ENCODE peak calls at places on chromosome 4, in nine cellular contexts. E, A, Q, O, D, T, Z, B and X are unnamed samples.

GRCh38 chr4:12791536-12791935 is 692.6 kb downstream of the RAB28 start:
- DNase-seq in T (no peak), D (peak), A (no peak), Z (no peak), Q (no peak), O (no peak), B (no peak), E (no peak), X (no peak)

GRCh38 chr4:145988628-145989027 is 50.0 kb upstream of the ZNF827 start:
- DNase-seq in Z (no peak), B (no peak), A (no peak), E (no peak), Q (no peak), T (no peak), O (no peak), D (no peak), X (no peak)

GRCh38 chr4:168859100-168859499 is 151.0 kb downstream of the CBR4 start:
- DNase-seq in Z (no peak), A (no peak), O (no peak), Q (no peak), B (no peak), T (no peak), D (no peak), E (no peak), X (no peak)

GRCh38 chr4:1212546-1213335 is 36.2 kb downstream of the CTBP1 start:
- DNase-seq in B (no peak), Z (no peak), Q (peak), E (no peak), D (no peak), A (no peak), T (no peak), O (no peak), X (no peak)

GRCh38 chr4:106898621-106899230 is 137.4 kb downstream of the DKK2 start:
- DNase-seq in T (peak), A (peak), Q (no peak), O (peak), B (no peak), E (no peak), D (peak), Z (peak), X (no peak)

GRCh38 chr4:185504098-185505047 is 30.9 kb downstream of the PDLIM3 start:
- DNase-seq in O (no peak), D (peak), T (peak), E (no peak), Q (peak), B (no peak), Z (no peak), A (no peak), X (peak)

GRCh38 chr4:138028923-138029322 is 213.2 kb downstream of the SLC7A11 start:
- DNase-seq in B (no peak), D (no peak), Z (no peak), E (no peak), Q (no peak), A (no peak), T (no peak), O (no peak), X (no peak)

GRCh38 chr4:169957785-169958184 is 68.4 kb downstream of the MFAP3L start:
- DNase-seq in Q (no peak), B (no peak), D (peak), A (no peak), E (no peak), O (no peak), Z (no peak), T (no peak), X (no peak)

GRCh38 chr4:21380861-21381260 is 567.7 kb downstream of the KCNIP4 start:
- DNase-seq in B (peak), Q (no peak), A (no peak), O (no peak), Z (no peak), T (no peak), E (no peak), D (no peak), X (no peak)

GRCh38 chr4:147828361-147828760 is 96.5 kb downstream of the ARHGAP10 start:
- DNase-seq in O (no peak), T (no peak), E (no peak), D (peak), A (no peak), Z (no peak), Q (no peak), B (no peak), X (no peak)

GRCh38 chr4:60189286-60189685 is 1010.8 kb upstream of the ADGRL3 start:
- DNase-seq in B (no peak), T (no peak), Z (no peak), E (no peak), A (no peak), O (no peak), D (no peak), Q (no peak), X (no peak)

GRCh38 chr4:40923326-40924095 is 173.8 kb downstream of the NSUN7 start:
- DNase-seq in T (no peak), D (no peak), Z (no peak), E (no peak), B (peak), Q (peak), O (no peak), A (no peak), X (no peak)

GRCh38 chr4:119977546-119977945 is 89.1 kb downstream of the MAD2L1 start:
- DNase-seq in A (no peak), Z (no peak), O (no peak), E (no peak), T (no peak), Q (no peak), D (no peak), B (no peak), X (no peak)

GRCh38 chr4:7254736-7255487 is 62.6 kb downstream of the SORCS2 start:
- DNase-seq in B (no peak), A (peak), Z (peak), Q (no peak), D (no peak), T (no peak), E (no peak), O (no peak), X (no peak)

GRCh38 chr4:180993179-180993841 is 1249.9 kb upstream of the TENM3 start:
- DNase-seq in Z (no peak), B (no peak), O (no peak), A (no peak), Q (no peak), D (no peak), T (no peak), E (no peak), X (no peak)

GRCh38 chr4:122978109-122978508 is 55.7 kb upstream of the NUDT6 start:
- DNase-seq in Q (no peak), T (no peak), O (no peak), E (no peak), A (no peak), Z (no peak), D (no peak), B (no peak), X (no peak)

GRCh38 chr4:137677851-137678250 is 145.6 kb upstream of the PCDH18 start:
- DNase-seq in Z (peak), A (no peak), B (no peak), Q (no peak), E (no peak), O (peak), D (peak), T (no peak), X (no peak)

GRCh38 chr4:111399523-111400135 is 745.6 kb upstream of the FAM241A start:
- DNase-seq in A (no peak), T (no peak), Z (peak), E (no peak), D (no peak), O (no peak), B (no peak), Q (no peak), X (no peak)

GRCh38 chr4:120156115-120156718 is 89.6 kb upstream of the MAD2L1 start:
- DNase-seq in B (no peak), D (peak), T (peak), Q (no peak), O (no peak), Z (peak), A (peak), E (no peak), X (no peak)

GRCh38 chr4:148452970-148453369 is 10.8 kb upstream of the NR3C2 start:
- DNase-seq in O (no peak), B (no peak), T (no peak), D (no peak), Q (no peak), E (no peak), Z (no peak), A (no peak), X (no peak)

GRCh38 chr4:28973591-28974350 is 1746.4 kb upstream of the PCDH7 start:
- DNase-seq in B (no peak), Z (no peak), T (peak), A (no peak), O (peak), E (no peak), Q (no peak), D (no peak), X (no peak)

GRCh38 chr4:567457-568350 is 8.4 kb downstream of the TMEM271 start:
- DNase-seq in D (no peak), E (no peak), B (no peak), O (no peak), Z (no peak), A (no peak), Q (no peak), T (no peak), X (no peak)

GRCh38 chr4:132123870-132124623 is 1025.0 kb upstream of the PCDH10 start:
- DNase-seq in B (no peak), E (no peak), Z (no peak), A (no peak), O (no peak), D (no peak), Q (no peak), T (no peak), X (no peak)

GRCh38 chr4:122542411-122543236 is 78.2 kb downstream of the IL21 start:
- DNase-seq in E (no peak), T (no peak), O (no peak), B (no peak), A (no peak), D (no peak), Q (no peak), Z (peak), X (no peak)

GRCh38 chr4:8860096-8860891 is 11.3 kb downstream of the HMX1 start:
- DNase-seq in Q (peak), B (no peak), T (no peak), O (no peak), A (no peak), D (no peak), Z (no peak), E (no peak), X (no peak)

GRCh38 chr4:53478671-53479456 is 101.4 kb downstream of the FIP1L1 start:
- DNase-seq in T (no peak), B (no peak), Z (peak), E (no peak), D (peak), Q (peak), O (peak), A (no peak), X (no peak)

GRCh38 chr4:43763029-43763610 is 685.5 kb downstream of the KCTD8 start:
- DNase-seq in D (no peak), A (no peak), Z (no peak), T (no peak), O (no peak), E (no peak), B (no peak), Q (no peak), X (no peak)

GRCh38 chr4:78131403-78131802 is 74.3 kb downstream of the FRAS1 start:
- DNase-seq in Z (peak), T (no peak), B (no peak), Q (no peak), A (no peak), E (no peak), D (no peak), O (peak), X (no peak)

GRCh38 chr4:94621491-94622080 is 136.2 kb upstream of the BMPR1B start:
- DNase-seq in B (no peak), E (no peak), T (peak), Z (no peak), D (peak), Q (no peak), O (peak), A (peak), X (no peak)

GRCh38 chr4:6393066-6393465 is 79.3 kb downstream of the PPP2R2C start:
- DNase-seq in Z (no peak), O (no peak), A (no peak), B (no peak), Q (no peak), E (no peak), T (no peak), D (no peak), X (no peak)

GRCh38 chr4:181224826-181225225 is 1018.4 kb upstream of the TENM3 start:
- DNase-seq in E (no peak), D (peak), B (no peak), T (no peak), O (no peak), A (no peak), Z (no peak), Q (no peak), X (no peak)

GRCh38 chr4:48483006-48483776 is at the start of gene SLC10A4:
- DNase-seq in A (peak), Q (no peak), D (peak), E (no peak), B (no peak), O (no peak), Z (no peak), T (peak), X (no peak)

GRCh38 chr4:56463711-56464110 is 3.7 kb upstream of the SRP72 start:
- DNase-seq in B (no peak), A (no peak), Q (no peak), O (no peak), Z (no peak), E (no peak), D (no peak), T (no peak), X (no peak)

GRCh38 chr4:110119347-110119746 is 79.1 kb downstream of the ELOVL6 start:
- DNase-seq in E (no peak), O (no peak), B (no peak), Q (no peak), Z (no peak), T (no peak), D (no peak), A (no peak), X (no peak)

GRCh38 chr4:132513491-132513890 is 635.6 kb upstream of the PCDH10 start:
- DNase-seq in B (no peak), A (no peak), E (no peak), D (no peak), O (no peak), T (no peak), Z (no peak), Q (no peak), X (no peak)

GRCh38 chr4:109912706-109913621 is at the start of gene EGF:
- DNase-seq in E (no peak), Z (peak), O (no peak), T (peak), A (no peak), Q (no peak), B (no peak), D (peak), X (no peak)

GRCh38 chr4:24991015-24991414 is 39.7 kb downstream of the LGI2 start:
- DNase-seq in Q (no peak), E (no peak), A (no peak), O (no peak), Z (peak), T (no peak), B (no peak), D (peak), X (no peak)

GRCh38 chr4:26964512-26964911 is 103.9 kb downstream of the STIM2 start:
- DNase-seq in T (no peak), B (no peak), Q (no peak), Z (no peak), A (no peak), E (no peak), D (peak), O (no peak), X (no peak)